ENCODE peak calls at places on chromosomes 13 and 19, in ten cellular contexts. One of them, this sample, is unnamed.

GRCh38 chr13:33321686-33322473 is 36.3 kb upstream of the STARD13 start:
- DNase-seq in right cardiac atrium: no peak
- DNase-seq in pancreas: no peak
- DNase-seq in memory B cell: no peak
- DNase-seq in aorta: no peak
- DNase-seq in GOT3: no peak
- DNase-seq in ELR: peak
- DNase-seq in cardiac fibroblast: peak
- DNase-seq in CD8-positive, alpha-beta memory T cell: no peak
- DNase-seq in midbrain: peak
- DNase-seq in this sample: no peak

GRCh38 chr13:97640236-97640635 is 206.3 kb downstream of the RAP2A start:
- DNase-seq in pancreas: no peak
- DNase-seq in cardiac fibroblast: no peak
- DNase-seq in CD8-positive, alpha-beta memory T cell: no peak
- DNase-seq in memory B cell: no peak
- DNase-seq in midbrain: no peak
- DNase-seq in aorta: no peak
- DNase-seq in ELR: no peak
- DNase-seq in right cardiac atrium: no peak
- DNase-seq in GOT3: no peak
- DNase-seq in this sample: no peak

GRCh38 chr13:51179432-51179971 is 42.7 kb upstream of the FAM124A start:
- DNase-seq in aorta: no peak
- DNase-seq in cardiac fibroblast: no peak
- DNase-seq in pancreas: no peak
- DNase-seq in ELR: no peak
- DNase-seq in GOT3: no peak
- DNase-seq in right cardiac atrium: no peak
- DNase-seq in midbrain: no peak
- DNase-seq in CD8-positive, alpha-beta memory T cell: no peak
- DNase-seq in memory B cell: no peak
- DNase-seq in this sample: no peak

GRCh38 chr13:49112782-49113525 is 107.2 kb upstream of the MLNR start:
- DNase-seq in cardiac fibroblast: peak
- DNase-seq in right cardiac atrium: no peak
- DNase-seq in CD8-positive, alpha-beta memory T cell: no peak
- DNase-seq in memory B cell: no peak
- DNase-seq in pancreas: no peak
- DNase-seq in ELR: peak
- DNase-seq in aorta: no peak
- DNase-seq in GOT3: no peak
- DNase-seq in midbrain: no peak
- DNase-seq in this sample: no peak

GRCh38 chr13:41756198-41756885 is 204.6 kb downstream of the VWA8 start:
- DNase-seq in right cardiac atrium: no peak
- DNase-seq in cardiac fibroblast: no peak
- DNase-seq in memory B cell: no peak
- DNase-seq in aorta: no peak
- DNase-seq in CD8-positive, alpha-beta memory T cell: no peak
- DNase-seq in GOT3: no peak
- DNase-seq in pancreas: no peak
- DNase-seq in midbrain: no peak
- DNase-seq in ELR: no peak
- DNase-seq in this sample: no peak

GRCh38 chr19:38780443-38780842 is 7.1 kb upstream of the LGALS7 start:
- DNase-seq in ELR: no peak
- DNase-seq in CD8-positive, alpha-beta memory T cell: no peak
- DNase-seq in pancreas: no peak
- DNase-seq in right cardiac atrium: no peak
- DNase-seq in GOT3: no peak
- DNase-seq in cardiac fibroblast: no peak
- DNase-seq in midbrain: no peak
- DNase-seq in memory B cell: no peak
- DNase-seq in aorta: no peak
- DNase-seq in this sample: no peak

GRCh38 chr19:23254141-23254910 is 4.1 kb upstream of the ZNF724 start:
- DNase-seq in cardiac fibroblast: no peak
- DNase-seq in GOT3: no peak
- DNase-seq in midbrain: no peak
- DNase-seq in right cardiac atrium: no peak
- DNase-seq in pancreas: no peak
- DNase-seq in aorta: no peak
- DNase-seq in memory B cell: no peak
- DNase-seq in ELR: no peak
- DNase-seq in CD8-positive, alpha-beta memory T cell: no peak
- DNase-seq in this sample: no peak

GRCh38 chr19:14515501-14516047 is 2.6 kb downstream of the DNAJB1 start:
- DNase-seq in cardiac fibroblast: no peak
- DNase-seq in aorta: no peak
- DNase-seq in CD8-positive, alpha-beta memory T cell: no peak
- DNase-seq in pancreas: no peak
- DNase-seq in GOT3: no peak
- DNase-seq in right cardiac atrium: peak
- DNase-seq in memory B cell: no peak
- DNase-seq in midbrain: no peak
- DNase-seq in ELR: no peak
- DNase-seq in this sample: no peak

GRCh38 chr19:29266603-29267002 is 53.7 kb upstream of the UQCRFS1 start:
- DNase-seq in pancreas: no peak
- DNase-seq in GOT3: no peak
- DNase-seq in ELR: no peak
- DNase-seq in right cardiac atrium: no peak
- DNase-seq in midbrain: no peak
- DNase-seq in memory B cell: no peak
- DNase-seq in CD8-positive, alpha-beta memory T cell: no peak
- DNase-seq in aorta: no peak
- DNase-seq in cardiac fibroblast: no peak
- DNase-seq in this sample: no peak

GRCh38 chr13:112931028-112931934 is 37.7 kb upstream of the MCF2L start:
- DNase-seq in cardiac fibroblast: peak
- DNase-seq in right cardiac atrium: no peak
- DNase-seq in ELR: peak
- DNase-seq in GOT3: no peak
- DNase-seq in pancreas: no peak
- DNase-seq in CD8-positive, alpha-beta memory T cell: no peak
- DNase-seq in aorta: no peak
- DNase-seq in memory B cell: no peak
- DNase-seq in midbrain: no peak
- DNase-seq in this sample: peak

GRCh38 chr13:24292476-24292875 is 16.9 kb upstream of the C1QTNF9 start:
- DNase-seq in cardiac fibroblast: no peak
- DNase-seq in right cardiac atrium: no peak
- DNase-seq in aorta: no peak
- DNase-seq in ELR: no peak
- DNase-seq in pancreas: no peak
- DNase-seq in CD8-positive, alpha-beta memory T cell: no peak
- DNase-seq in memory B cell: no peak
- DNase-seq in midbrain: no peak
- DNase-seq in GOT3: no peak
- DNase-seq in this sample: no peak

GRCh38 chr13:42011601-42012401 is 36.6 kb upstream of the DGKH start:
- DNase-seq in midbrain: no peak
- DNase-seq in right cardiac atrium: no peak
- DNase-seq in cardiac fibroblast: no peak
- DNase-seq in CD8-positive, alpha-beta memory T cell: no peak
- DNase-seq in aorta: no peak
- DNase-seq in memory B cell: no peak
- DNase-seq in GOT3: no peak
- DNase-seq in ELR: no peak
- DNase-seq in pancreas: peak
- DNase-seq in this sample: no peak

GRCh38 chr19:52670046-52670445 is 31.9 kb upstream of the ZNF83 start:
- DNase-seq in midbrain: no peak
- DNase-seq in aorta: no peak
- DNase-seq in cardiac fibroblast: no peak
- DNase-seq in pancreas: no peak
- DNase-seq in GOT3: no peak
- DNase-seq in memory B cell: no peak
- DNase-seq in ELR: no peak
- DNase-seq in CD8-positive, alpha-beta memory T cell: no peak
- DNase-seq in right cardiac atrium: no peak
- DNase-seq in this sample: no peak

GRCh38 chr19:3494051-3494450 is 6.4 kb downstream of the DOHH start:
- DNase-seq in right cardiac atrium: no peak
- DNase-seq in aorta: no peak
- DNase-seq in memory B cell: no peak
- DNase-seq in pancreas: no peak
- DNase-seq in ELR: no peak
- DNase-seq in GOT3: no peak
- DNase-seq in CD8-positive, alpha-beta memory T cell: no peak
- DNase-seq in midbrain: peak
- DNase-seq in cardiac fibroblast: no peak
- DNase-seq in this sample: no peak

GRCh38 chr13:36428083-36428482 is 4.2 kb upstream of the CCNA1 start:
- DNase-seq in right cardiac atrium: no peak
- DNase-seq in pancreas: no peak
- DNase-seq in ELR: no peak
- DNase-seq in GOT3: no peak
- DNase-seq in midbrain: no peak
- DNase-seq in CD8-positive, alpha-beta memory T cell: no peak
- DNase-seq in memory B cell: no peak
- DNase-seq in aorta: no peak
- DNase-seq in cardiac fibroblast: peak
- DNase-seq in this sample: no peak

GRCh38 chr13:112072531-112073244 is 5.7 kb downstream of the SOX1 start:
- DNase-seq in CD8-positive, alpha-beta memory T cell: no peak
- DNase-seq in cardiac fibroblast: no peak
- DNase-seq in GOT3: no peak
- DNase-seq in aorta: no peak
- DNase-seq in midbrain: peak
- DNase-seq in memory B cell: no peak
- DNase-seq in right cardiac atrium: no peak
- DNase-seq in ELR: no peak
- DNase-seq in pancreas: no peak
- DNase-seq in this sample: peak

GRCh38 chr19:58326914-58327726 is at the start of gene ZSCAN22:
- DNase-seq in right cardiac atrium: peak
- DNase-seq in midbrain: peak
- DNase-seq in aorta: peak
- DNase-seq in GOT3: peak
- DNase-seq in pancreas: peak
- DNase-seq in CD8-positive, alpha-beta memory T cell: peak
- DNase-seq in memory B cell: peak
- DNase-seq in ELR: peak
- DNase-seq in cardiac fibroblast: peak
- DNase-seq in this sample: peak

GRCh38 chr19:52689804-52690394 is 44.9 kb downstream of the ZNF611 start:
- DNase-seq in midbrain: peak
- DNase-seq in CD8-positive, alpha-beta memory T cell: peak
- DNase-seq in cardiac fibroblast: no peak
- DNase-seq in aorta: peak
- DNase-seq in memory B cell: peak
- DNase-seq in right cardiac atrium: peak
- DNase-seq in GOT3: no peak
- DNase-seq in pancreas: peak
- DNase-seq in ELR: peak
- DNase-seq in this sample: peak

GRCh38 chr13:111537843-111538499 is 217.5 kb downstream of the TEX29 start:
- DNase-seq in memory B cell: no peak
- DNase-seq in CD8-positive, alpha-beta memory T cell: no peak
- DNase-seq in cardiac fibroblast: no peak
- DNase-seq in midbrain: no peak
- DNase-seq in pancreas: no peak
- DNase-seq in aorta: no peak
- DNase-seq in GOT3: no peak
- DNase-seq in right cardiac atrium: no peak
- DNase-seq in ELR: no peak
- DNase-seq in this sample: no peak

GRCh38 chr19:12800873-12801465 is 631 bp downstream of the PRDX2 start:
- DNase-seq in ELR: peak
- DNase-seq in CD8-positive, alpha-beta memory T cell: no peak
- DNase-seq in right cardiac atrium: peak
- DNase-seq in memory B cell: no peak
- DNase-seq in pancreas: peak
- DNase-seq in midbrain: no peak
- DNase-seq in cardiac fibroblast: no peak
- DNase-seq in aorta: no peak
- DNase-seq in GOT3: no peak
- DNase-seq in this sample: peak

GRCh38 chr13:100835695-100836094 is 161.1 kb upstream of the TMTC4 start:
- DNase-seq in midbrain: no peak
- DNase-seq in aorta: no peak
- DNase-seq in cardiac fibroblast: no peak
- DNase-seq in memory B cell: no peak
- DNase-seq in right cardiac atrium: no peak
- DNase-seq in CD8-positive, alpha-beta memory T cell: no peak
- DNase-seq in pancreas: no peak
- DNase-seq in GOT3: no peak
- DNase-seq in ELR: peak
- DNase-seq in this sample: no peak

GRCh38 chr13:24672141-24673132 is 7.8 kb upstream of the ATP12A start:
- DNase-seq in memory B cell: no peak
- DNase-seq in midbrain: no peak
- DNase-seq in aorta: no peak
- DNase-seq in GOT3: no peak
- DNase-seq in CD8-positive, alpha-beta memory T cell: no peak
- DNase-seq in right cardiac atrium: no peak
- DNase-seq in cardiac fibroblast: no peak
- DNase-seq in pancreas: no peak
- DNase-seq in ELR: no peak
- DNase-seq in this sample: no peak

GRCh38 chr13:102394158-102395053 is 7.4 kb downstream of the FGF14 start:
- DNase-seq in GOT3: peak
- DNase-seq in CD8-positive, alpha-beta memory T cell: peak
- DNase-seq in cardiac fibroblast: peak
- DNase-seq in pancreas: peak
- DNase-seq in ELR: peak
- DNase-seq in aorta: peak
- DNase-seq in memory B cell: peak
- DNase-seq in midbrain: peak
- DNase-seq in right cardiac atrium: peak
- DNase-seq in this sample: peak

GRCh38 chr13:110420626-110421025 is 113.5 kb downstream of the COL4A2 start:
- DNase-seq in memory B cell: no peak
- DNase-seq in right cardiac atrium: no peak
- DNase-seq in midbrain: no peak
- DNase-seq in aorta: no peak
- DNase-seq in cardiac fibroblast: no peak
- DNase-seq in CD8-positive, alpha-beta memory T cell: no peak
- DNase-seq in ELR: no peak
- DNase-seq in pancreas: no peak
- DNase-seq in GOT3: no peak
- DNase-seq in this sample: no peak

GRCh38 chr19:38387550-38388309 is at the start of gene GGN:
- DNase-seq in CD8-positive, alpha-beta memory T cell: peak
- DNase-seq in right cardiac atrium: peak
- DNase-seq in midbrain: peak
- DNase-seq in pancreas: peak
- DNase-seq in aorta: peak
- DNase-seq in cardiac fibroblast: peak
- DNase-seq in GOT3: peak
- DNase-seq in memory B cell: peak
- DNase-seq in ELR: peak
- DNase-seq in this sample: peak

GRCh38 chr13:108957369-108958012 is 328.1 kb downstream of the MYO16 start:
- DNase-seq in CD8-positive, alpha-beta memory T cell: no peak
- DNase-seq in cardiac fibroblast: peak
- DNase-seq in pancreas: no peak
- DNase-seq in aorta: no peak
- DNase-seq in right cardiac atrium: no peak
- DNase-seq in GOT3: no peak
- DNase-seq in memory B cell: no peak
- DNase-seq in midbrain: no peak
- DNase-seq in ELR: peak
- DNase-seq in this sample: no peak

This sample was measured in NCI-H1105.